ENCODE peak calls at places on chromosomes 4 and X, in seven cellular contexts. One of them, this sample, is unnamed.

GRCh38 chrX:133229361-133229760 is 11.2 kb upstream of the TFDP3 start:
- DNase-seq in midbrain: no peak
- DNase-seq in kidney glomerular epithelial cell: no peak
- DNase-seq in H7: no peak
- DNase-seq in effector CD4-positive, alpha-beta T cell: no peak
- DNase-seq in astrocyte of the spinal cord: peak
- DNase-seq in activated naive CD4-positive, alpha-beta T cell treated with anti-CD3 and anti-CD28 coated beads, Interleukin-2, amount 50 U/mL, for 72 hours: no peak
- DNase-seq in this sample: no peak

GRCh38 chr4:16641971-16642370 is 256.5 kb downstream of the LDB2 start:
- DNase-seq in H7: no peak
- DNase-seq in kidney glomerular epithelial cell: no peak
- DNase-seq in activated naive CD4-positive, alpha-beta T cell treated with anti-CD3 and anti-CD28 coated beads, Interleukin-2, amount 50 U/mL, for 72 hours: no peak
- DNase-seq in effector CD4-positive, alpha-beta T cell: no peak
- DNase-seq in midbrain: no peak
- DNase-seq in astrocyte of the spinal cord: no peak
- DNase-seq in this sample: no peak

GRCh38 chrX:110614596-110614995 is 181.0 kb downstream of the CHRDL1 start:
- DNase-seq in activated naive CD4-positive, alpha-beta T cell treated with anti-CD3 and anti-CD28 coated beads, Interleukin-2, amount 50 U/mL, for 72 hours: no peak
- DNase-seq in kidney glomerular epithelial cell: no peak
- DNase-seq in H7: no peak
- DNase-seq in effector CD4-positive, alpha-beta T cell: no peak
- DNase-seq in midbrain: no peak
- DNase-seq in astrocyte of the spinal cord: no peak
- DNase-seq in this sample: no peak

GRCh38 chr4:113293043-113293560 is 243.6 kb downstream of the ANK2 start:
- DNase-seq in H7: no peak
- DNase-seq in effector CD4-positive, alpha-beta T cell: no peak
- DNase-seq in astrocyte of the spinal cord: peak
- DNase-seq in midbrain: peak
- DNase-seq in activated naive CD4-positive, alpha-beta T cell treated with anti-CD3 and anti-CD28 coated beads, Interleukin-2, amount 50 U/mL, for 72 hours: no peak
- DNase-seq in kidney glomerular epithelial cell: no peak
- DNase-seq in this sample: no peak

GRCh38 chrX:40100537-40101429 is 3.0 kb upstream of the BCOR start:
- DNase-seq in H7: peak
- DNase-seq in astrocyte of the spinal cord: no peak
- DNase-seq in kidney glomerular epithelial cell: no peak
- DNase-seq in activated naive CD4-positive, alpha-beta T cell treated with anti-CD3 and anti-CD28 coated beads, Interleukin-2, amount 50 U/mL, for 72 hours: no peak
- DNase-seq in effector CD4-positive, alpha-beta T cell: no peak
- DNase-seq in midbrain: no peak
- DNase-seq in this sample: no peak

GRCh38 chr4:169286562-169287301 is 16.0 kb upstream of the SH3RF1 start:
- DNase-seq in kidney glomerular epithelial cell: no peak
- DNase-seq in astrocyte of the spinal cord: no peak
- DNase-seq in H7: peak
- DNase-seq in effector CD4-positive, alpha-beta T cell: no peak
- DNase-seq in midbrain: no peak
- DNase-seq in activated naive CD4-positive, alpha-beta T cell treated with anti-CD3 and anti-CD28 coated beads, Interleukin-2, amount 50 U/mL, for 72 hours: no peak
- DNase-seq in this sample: no peak

GRCh38 chrX:111445485-111445884 is 33.5 kb upstream of the DCX start:
- DNase-seq in activated naive CD4-positive, alpha-beta T cell treated with anti-CD3 and anti-CD28 coated beads, Interleukin-2, amount 50 U/mL, for 72 hours: no peak
- DNase-seq in H7: peak
- DNase-seq in kidney glomerular epithelial cell: no peak
- DNase-seq in midbrain: peak
- DNase-seq in astrocyte of the spinal cord: peak
- DNase-seq in effector CD4-positive, alpha-beta T cell: no peak
- DNase-seq in this sample: no peak

GRCh38 chr4:7607156-7607910 is 172.6 kb upstream of the PSAPL1 start:
- DNase-seq in H7: no peak
- DNase-seq in activated naive CD4-positive, alpha-beta T cell treated with anti-CD3 and anti-CD28 coated beads, Interleukin-2, amount 50 U/mL, for 72 hours: no peak
- DNase-seq in effector CD4-positive, alpha-beta T cell: no peak
- DNase-seq in astrocyte of the spinal cord: no peak
- DNase-seq in kidney glomerular epithelial cell: no peak
- DNase-seq in midbrain: no peak
- DNase-seq in this sample: no peak

GRCh38 chrX:100358766-100359165 is 51.3 kb downstream of the PCDH19 start:
- DNase-seq in H7: no peak
- DNase-seq in activated naive CD4-positive, alpha-beta T cell treated with anti-CD3 and anti-CD28 coated beads, Interleukin-2, amount 50 U/mL, for 72 hours: no peak
- DNase-seq in kidney glomerular epithelial cell: no peak
- DNase-seq in effector CD4-positive, alpha-beta T cell: no peak
- DNase-seq in midbrain: no peak
- DNase-seq in astrocyte of the spinal cord: no peak
- DNase-seq in this sample: no peak

GRCh38 chrX:53831662-53832635 is 145.4 kb upstream of the HUWE1 start:
- DNase-seq in midbrain: peak
- DNase-seq in effector CD4-positive, alpha-beta T cell: peak
- DNase-seq in H7: peak
- DNase-seq in astrocyte of the spinal cord: peak
- DNase-seq in kidney glomerular epithelial cell: peak
- DNase-seq in activated naive CD4-positive, alpha-beta T cell treated with anti-CD3 and anti-CD28 coated beads, Interleukin-2, amount 50 U/mL, for 72 hours: peak
- DNase-seq in this sample: no peak

GRCh38 chr4:110653602-110654253 is 30.9 kb upstream of the PITX2 start:
- DNase-seq in astrocyte of the spinal cord: no peak
- DNase-seq in effector CD4-positive, alpha-beta T cell: no peak
- DNase-seq in midbrain: no peak
- DNase-seq in activated naive CD4-positive, alpha-beta T cell treated with anti-CD3 and anti-CD28 coated beads, Interleukin-2, amount 50 U/mL, for 72 hours: no peak
- DNase-seq in H7: no peak
- DNase-seq in kidney glomerular epithelial cell: no peak
- DNase-seq in this sample: no peak

GRCh38 chrX:120120223-120120622 is 4.5 kb upstream of the RHOXF1 start:
- DNase-seq in activated naive CD4-positive, alpha-beta T cell treated with anti-CD3 and anti-CD28 coated beads, Interleukin-2, amount 50 U/mL, for 72 hours: no peak
- DNase-seq in astrocyte of the spinal cord: no peak
- DNase-seq in H7: no peak
- DNase-seq in effector CD4-positive, alpha-beta T cell: no peak
- DNase-seq in midbrain: no peak
- DNase-seq in kidney glomerular epithelial cell: no peak
- DNase-seq in this sample: no peak

GRCh38 chr4:26826721-26827120 is 33.9 kb upstream of the STIM2 start:
- DNase-seq in activated naive CD4-positive, alpha-beta T cell treated with anti-CD3 and anti-CD28 coated beads, Interleukin-2, amount 50 U/mL, for 72 hours: no peak
- DNase-seq in kidney glomerular epithelial cell: peak
- DNase-seq in astrocyte of the spinal cord: peak
- DNase-seq in effector CD4-positive, alpha-beta T cell: no peak
- DNase-seq in H7: no peak
- DNase-seq in midbrain: no peak
- DNase-seq in this sample: no peak

GRCh38 chr4:166675411-166675810 is 558.9 kb downstream of the SPOCK3 start:
- DNase-seq in midbrain: no peak
- DNase-seq in H7: no peak
- DNase-seq in activated naive CD4-positive, alpha-beta T cell treated with anti-CD3 and anti-CD28 coated beads, Interleukin-2, amount 50 U/mL, for 72 hours: no peak
- DNase-seq in effector CD4-positive, alpha-beta T cell: no peak
- DNase-seq in astrocyte of the spinal cord: peak
- DNase-seq in kidney glomerular epithelial cell: peak
- DNase-seq in this sample: no peak

GRCh38 chr4:118154643-118155042 is 120.4 kb downstream of the NDST3 start:
- DNase-seq in H7: no peak
- DNase-seq in midbrain: no peak
- DNase-seq in astrocyte of the spinal cord: peak
- DNase-seq in kidney glomerular epithelial cell: no peak
- DNase-seq in activated naive CD4-positive, alpha-beta T cell treated with anti-CD3 and anti-CD28 coated beads, Interleukin-2, amount 50 U/mL, for 72 hours: no peak
- DNase-seq in effector CD4-positive, alpha-beta T cell: no peak
- DNase-seq in this sample: no peak

GRCh38 chrX:1239681-1240142 is 27.3 kb upstream of the CRLF2 start:
- DNase-seq in astrocyte of the spinal cord: no peak
- DNase-seq in kidney glomerular epithelial cell: no peak
- DNase-seq in midbrain: peak
- DNase-seq in H7: no peak
- DNase-seq in activated naive CD4-positive, alpha-beta T cell treated with anti-CD3 and anti-CD28 coated beads, Interleukin-2, amount 50 U/mL, for 72 hours: no peak
- DNase-seq in effector CD4-positive, alpha-beta T cell: no peak
- DNase-seq in this sample: no peak

GRCh38 chr4:147581601-147582350 is 35.4 kb upstream of the TMEM184C start:
- DNase-seq in activated naive CD4-positive, alpha-beta T cell treated with anti-CD3 and anti-CD28 coated beads, Interleukin-2, amount 50 U/mL, for 72 hours: no peak
- DNase-seq in astrocyte of the spinal cord: peak
- DNase-seq in kidney glomerular epithelial cell: no peak
- DNase-seq in midbrain: no peak
- DNase-seq in effector CD4-positive, alpha-beta T cell: no peak
- DNase-seq in H7: no peak
- DNase-seq in this sample: no peak

GRCh38 chr4:172953896-172954568 is 214.6 kb upstream of the GALNT7 start:
- DNase-seq in activated naive CD4-positive, alpha-beta T cell treated with anti-CD3 and anti-CD28 coated beads, Interleukin-2, amount 50 U/mL, for 72 hours: no peak
- DNase-seq in kidney glomerular epithelial cell: no peak
- DNase-seq in astrocyte of the spinal cord: no peak
- DNase-seq in midbrain: no peak
- DNase-seq in H7: no peak
- DNase-seq in effector CD4-positive, alpha-beta T cell: no peak
- DNase-seq in this sample: no peak

GRCh38 chr4:130849985-130850632 is 1754.2 kb downstream of the C4orf33 start:
- DNase-seq in activated naive CD4-positive, alpha-beta T cell treated with anti-CD3 and anti-CD28 coated beads, Interleukin-2, amount 50 U/mL, for 72 hours: no peak
- DNase-seq in H7: no peak
- DNase-seq in astrocyte of the spinal cord: peak
- DNase-seq in kidney glomerular epithelial cell: no peak
- DNase-seq in effector CD4-positive, alpha-beta T cell: no peak
- DNase-seq in midbrain: no peak
- DNase-seq in this sample: no peak

GRCh38 chrX:129876734-129877395 is 29.1 kb upstream of the UTP14A start:
- DNase-seq in astrocyte of the spinal cord: peak
- DNase-seq in midbrain: no peak
- DNase-seq in kidney glomerular epithelial cell: peak
- DNase-seq in activated naive CD4-positive, alpha-beta T cell treated with anti-CD3 and anti-CD28 coated beads, Interleukin-2, amount 50 U/mL, for 72 hours: no peak
- DNase-seq in effector CD4-positive, alpha-beta T cell: no peak
- DNase-seq in H7: no peak
- DNase-seq in this sample: peak

GRCh38 chrX:118207831-118208453 is 91.3 kb upstream of the KLHL13 start:
- DNase-seq in midbrain: no peak
- DNase-seq in H7: no peak
- DNase-seq in effector CD4-positive, alpha-beta T cell: no peak
- DNase-seq in kidney glomerular epithelial cell: no peak
- DNase-seq in activated naive CD4-positive, alpha-beta T cell treated with anti-CD3 and anti-CD28 coated beads, Interleukin-2, amount 50 U/mL, for 72 hours: no peak
- DNase-seq in astrocyte of the spinal cord: no peak
- DNase-seq in this sample: no peak

GRCh38 chrX:51336584-51336983 is 4.0 kb downstream of the NUDT10 start:
- DNase-seq in astrocyte of the spinal cord: peak
- DNase-seq in midbrain: peak
- DNase-seq in kidney glomerular epithelial cell: peak
- DNase-seq in activated naive CD4-positive, alpha-beta T cell treated with anti-CD3 and anti-CD28 coated beads, Interleukin-2, amount 50 U/mL, for 72 hours: no peak
- DNase-seq in effector CD4-positive, alpha-beta T cell: no peak
- DNase-seq in H7: peak
- DNase-seq in this sample: no peak

GRCh38 chrX:75229774-75230173 is 44.1 kb upstream of the UPRT start:
- DNase-seq in kidney glomerular epithelial cell: no peak
- DNase-seq in activated naive CD4-positive, alpha-beta T cell treated with anti-CD3 and anti-CD28 coated beads, Interleukin-2, amount 50 U/mL, for 72 hours: no peak
- DNase-seq in effector CD4-positive, alpha-beta T cell: no peak
- DNase-seq in midbrain: no peak
- DNase-seq in H7: no peak
- DNase-seq in astrocyte of the spinal cord: no peak
- DNase-seq in this sample: no peak

GRCh38 chrX:30302957-30303356 is 6.2 kb downstream of the NR0B1 start:
- DNase-seq in astrocyte of the spinal cord: no peak
- DNase-seq in kidney glomerular epithelial cell: no peak
- DNase-seq in activated naive CD4-positive, alpha-beta T cell treated with anti-CD3 and anti-CD28 coated beads, Interleukin-2, amount 50 U/mL, for 72 hours: no peak
- DNase-seq in effector CD4-positive, alpha-beta T cell: no peak
- DNase-seq in midbrain: peak
- DNase-seq in H7: peak
- DNase-seq in this sample: no peak

GRCh38 chrX:24117288-24117687 is 32.2 kb upstream of the ZFX start:
- DNase-seq in activated naive CD4-positive, alpha-beta T cell treated with anti-CD3 and anti-CD28 coated beads, Interleukin-2, amount 50 U/mL, for 72 hours: no peak
- DNase-seq in H7: no peak
- DNase-seq in midbrain: peak
- DNase-seq in effector CD4-positive, alpha-beta T cell: no peak
- DNase-seq in astrocyte of the spinal cord: peak
- DNase-seq in kidney glomerular epithelial cell: no peak
- DNase-seq in this sample: no peak

GRCh38 chr4:6251365-6251764 is 18.3 kb upstream of the WFS1 start:
- DNase-seq in kidney glomerular epithelial cell: no peak
- DNase-seq in H7: no peak
- DNase-seq in astrocyte of the spinal cord: no peak
- DNase-seq in midbrain: no peak
- DNase-seq in effector CD4-positive, alpha-beta T cell: no peak
- DNase-seq in activated naive CD4-positive, alpha-beta T cell treated with anti-CD3 and anti-CD28 coated beads, Interleukin-2, amount 50 U/mL, for 72 hours: no peak
- DNase-seq in this sample: no peak

GRCh38 chr4:3021627-3022026 is 52.7 kb downstream of the HTT-AS start:
- DNase-seq in kidney glomerular epithelial cell: no peak
- DNase-seq in activated naive CD4-positive, alpha-beta T cell treated with anti-CD3 and anti-CD28 coated beads, Interleukin-2, amount 50 U/mL, for 72 hours: no peak
- DNase-seq in H7: no peak
- DNase-seq in astrocyte of the spinal cord: no peak
- DNase-seq in midbrain: no peak
- DNase-seq in effector CD4-positive, alpha-beta T cell: no peak
- DNase-seq in this sample: no peak

GRCh38 chrX:16807548-16807947 is 21.3 kb downstream of the TXLNG start:
- DNase-seq in H7: peak
- DNase-seq in midbrain: no peak
- DNase-seq in kidney glomerular epithelial cell: no peak
- DNase-seq in activated naive CD4-positive, alpha-beta T cell treated with anti-CD3 and anti-CD28 coated beads, Interleukin-2, amount 50 U/mL, for 72 hours: no peak
- DNase-seq in effector CD4-positive, alpha-beta T cell: no peak
- DNase-seq in astrocyte of the spinal cord: peak
- DNase-seq in this sample: no peak

GRCh38 chrX:119518371-119518770 is 46.8 kb downstream of the STEEP1 start:
- DNase-seq in H7: no peak
- DNase-seq in astrocyte of the spinal cord: no peak
- DNase-seq in midbrain: no peak
- DNase-seq in kidney glomerular epithelial cell: no peak
- DNase-seq in effector CD4-positive, alpha-beta T cell: no peak
- DNase-seq in activated naive CD4-positive, alpha-beta T cell treated with anti-CD3 and anti-CD28 coated beads, Interleukin-2, amount 50 U/mL, for 72 hours: no peak
- DNase-seq in this sample: no peak